ENCODE peak calls at places on chromosomes 7 and 10, in seven cellular contexts. Q is SK-N-SH, G is K562, X is H1, V is GM12878, Y is GM12891, N is HepG2. C is an unnamed sample.

GRCh38 chr10:80633383-80633860 is 95.7 kb downstream of the SH2D4B start:
- DNase-seq in Q (no peak), G (no peak), X (no peak), V (no peak), Y (no peak), N (no peak), C (no peak)

GRCh38 chr10:52436664-52437063 is 122.6 kb downstream of the DKK1 start:
- DNase-seq in Q (no peak), G (no peak), X (no peak), V (no peak), Y (no peak), N (no peak), C (no peak)

GRCh38 chr10:70381491-70382421 is 669 bp downstream of the LRRC20 start:
- DNase-seq in Q (peak), G (peak), X (peak), V (no peak), Y (peak), N (no peak), C (peak)

GRCh38 chr7:100567751-100568175 is 5.9 kb downstream of the SAP25 start:
- DNase-seq in Q (peak), G (no peak), X (no peak), V (no peak), Y (no peak), N (peak), C (no peak)

GRCh38 chr10:46545861-46546590 is 10.4 kb downstream of the GPRIN2 start:
- DNase-seq in Q (peak), G (no peak), X (peak), V (no peak), Y (no peak), N (no peak), C (no peak)

GRCh38 chr10:90947025-90947960 is 26.4 kb upstream of the ANKRD1 start:
- DNase-seq in Q (no peak), G (no peak), X (no peak), V (peak), Y (no peak), N (no peak), C (no peak)

GRCh38 chr7:26284995-26285632 is 6.5 kb upstream of the SNX10 start:
- DNase-seq in Q (peak), G (peak), X (no peak), V (no peak), Y (no peak), N (peak), C (no peak)

GRCh38 chr7:31663072-31663471 is 23.9 kb upstream of the PPP1R17 start:
- DNase-seq in Q (no peak), G (no peak), X (no peak), V (no peak), Y (no peak), N (peak), C (no peak)

GRCh38 chr7:154231732-154232131 is 179.5 kb downstream of the DPP6 start:
- DNase-seq in Q (no peak), G (peak), X (peak), V (no peak), Y (no peak), N (no peak), C (no peak)

GRCh38 chr7:158018971-158019645 is 568.5 kb downstream of the PTPRN2 start:
- DNase-seq in Q (no peak), G (no peak), X (no peak), V (no peak), Y (no peak), N (no peak), C (no peak)

GRCh38 chr10:44703241-44704155 is 207.6 kb upstream of the TMEM72 start:
- DNase-seq in Q (no peak), G (no peak), X (no peak), V (no peak), Y (no peak), N (no peak), C (no peak)

GRCh38 chr7:128738570-128739047 is 550 bp upstream of the CALU start:
- DNase-seq in Q (peak), G (no peak), X (no peak), V (no peak), Y (no peak), N (no peak), C (peak)

GRCh38 chr10:86757110-86757790 is 831 bp downstream of the BMPR1A start:
- DNase-seq in Q (no peak), G (peak), X (no peak), V (no peak), Y (no peak), N (peak), C (no peak)

GRCh38 chr10:69088471-69088769 is 517 bp downstream of the SRGN start:
- DNase-seq in Q (no peak), G (no peak), X (no peak), V (no peak), Y (no peak), N (no peak), C (no peak)

GRCh38 chr7:99141756-99142726 is 1.9 kb downstream of the SMURF1 start:
- DNase-seq in Q (peak), G (peak), X (peak), V (no peak), Y (no peak), N (peak), C (no peak)

GRCh38 chr7:27364344-27364758 is 121.7 kb downstream of the EVX1 start:
- DNase-seq in Q (no peak), G (no peak), X (no peak), V (no peak), Y (no peak), N (no peak), C (no peak)

GRCh38 chr7:105734233-105734632 is 142.2 kb downstream of the ATXN7L1 start:
- DNase-seq in Q (no peak), G (no peak), X (no peak), V (no peak), Y (no peak), N (peak), C (no peak)

GRCh38 chr10:12825255-12825654 is 176.3 kb downstream of the CCDC3 start:
- DNase-seq in Q (no peak), G (no peak), X (no peak), V (no peak), Y (no peak), N (no peak), C (no peak)

GRCh38 chr10:69248117-69248730 is 28.1 kb downstream of the HKDC1 start:
- DNase-seq in Q (no peak), G (peak), X (no peak), V (no peak), Y (no peak), N (no peak), C (no peak)

GRCh38 chr7:152968003-152968402 is 208.5 kb downstream of the ACTR3B start:
- DNase-seq in Q (no peak), G (no peak), X (no peak), V (no peak), Y (no peak), N (no peak), C (no peak)

GRCh38 chr10:78714225-78714624 is 354.5 kb upstream of the ZMIZ1 start:
- DNase-seq in Q (no peak), G (no peak), X (no peak), V (no peak), Y (no peak), N (no peak), C (no peak)

GRCh38 chr10:47023237-47024045 is 112.2 kb downstream of the PTPN20 start:
- DNase-seq in Q (no peak), G (no peak), X (peak), V (no peak), Y (no peak), N (no peak), C (no peak)

GRCh38 chr7:114944742-114945625 is 23.1 kb downstream of the MDFIC start:
- DNase-seq in Q (no peak), G (no peak), X (no peak), V (no peak), Y (no peak), N (no peak), C (no peak)

GRCh38 chr7:125316451-125316850 is 386.8 kb upstream of the POT1 start:
- DNase-seq in Q (peak), G (no peak), X (peak), V (no peak), Y (no peak), N (peak), C (no peak)

GRCh38 chr10:97185326-97186058 is at the start of gene SLIT1:
- DNase-seq in Q (peak), G (no peak), X (peak), V (no peak), Y (no peak), N (no peak), C (no peak)

GRCh38 chr10:15703167-15703880 is 16.4 kb downstream of the ITGA8 start:
- DNase-seq in Q (no peak), G (no peak), X (no peak), V (no peak), Y (no peak), N (no peak), C (no peak)

GRCh38 chr7:101858437-101859385 is 41.3 kb downstream of the CUX1 start:
- DNase-seq in Q (no peak), G (no peak), X (no peak), V (no peak), Y (no peak), N (peak), C (no peak)

GRCh38 chr7:149753370-149754233 is 19.8 kb downstream of the ZNF467 start:
- DNase-seq in Q (peak), G (peak), X (peak), V (no peak), Y (no peak), N (peak), C (no peak)

GRCh38 chr10:91635401-91636400 is 2.8 kb upstream of the PPP1R3C start:
- DNase-seq in Q (peak), G (peak), X (peak), V (no peak), Y (peak), N (peak), C (no peak)

GRCh38 chr10:24254180-24254579 is 45.2 kb downstream of the KIAA1217 start:
- DNase-seq in Q (no peak), G (no peak), X (no peak), V (no peak), Y (no peak), N (no peak), C (no peak)

GRCh38 chr7:36986429-36987362 is 262.4 kb upstream of the AOAH start:
- DNase-seq in Q (peak), G (peak), X (peak), V (no peak), Y (peak), N (peak), C (peak)

GRCh38 chr10:121695731-121696464 is 97.7 kb upstream of the FGFR2 start:
- DNase-seq in Q (no peak), G (no peak), X (no peak), V (no peak), Y (no peak), N (peak), C (no peak)

GRCh38 chr7:151249732-151250072 is 1.2 kb upstream of the SMARCD3 start:
- DNase-seq in Q (peak), G (peak), X (no peak), V (no peak), Y (no peak), N (no peak), C (no peak)

GRCh38 chr7:151247611-151248176 is 800 bp downstream of the SMARCD3 start:
- DNase-seq in Q (no peak), G (no peak), X (peak), V (no peak), Y (no peak), N (no peak), C (no peak)

GRCh38 chr7:151248191-151249033 is at the start of gene SMARCD3:
- DNase-seq in Q (peak), G (peak), X (peak), V (no peak), Y (no peak), N (peak), C (no peak)

GRCh38 chr7:151250181-151251095 is 1.9 kb upstream of the SMARCD3 start:
- DNase-seq in Q (no peak), G (no peak), X (no peak), V (no peak), Y (no peak), N (no peak), C (no peak)

DNA sequence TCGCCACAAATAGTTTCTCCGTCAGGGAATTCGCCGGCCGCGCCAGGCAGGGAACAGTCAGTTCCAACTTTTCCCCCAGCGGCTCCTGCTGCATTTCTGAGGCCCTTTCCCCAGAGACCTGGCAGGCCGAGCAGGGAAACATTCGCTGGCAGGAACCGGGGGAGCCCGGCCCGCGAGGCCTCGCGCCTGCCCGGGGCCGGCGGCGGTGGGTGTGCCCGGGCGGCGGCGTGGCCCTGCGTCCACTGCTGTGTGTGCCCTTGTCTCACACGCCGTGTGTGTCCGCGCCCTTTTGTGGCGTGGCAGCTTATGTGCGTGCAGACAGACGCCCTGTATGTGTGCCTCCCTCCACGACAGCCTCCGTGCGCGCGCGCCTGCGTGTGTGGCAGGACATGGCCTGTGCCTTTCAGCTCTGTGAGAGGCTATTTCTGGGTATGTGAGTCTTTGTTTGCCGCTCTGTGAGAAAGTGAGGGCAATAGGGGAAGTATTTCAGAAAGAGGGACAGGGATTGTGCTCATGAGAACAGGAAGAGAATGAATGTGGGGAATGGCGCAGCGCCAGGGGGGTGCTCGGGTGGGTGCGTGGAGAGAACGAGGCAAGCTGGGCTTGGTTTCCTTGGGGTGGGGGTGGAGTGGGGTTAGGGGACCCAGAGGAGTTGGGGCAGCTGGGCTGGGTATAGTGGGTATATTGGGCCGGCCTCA is 689 bp upstream of the SMARCD3 start:
- DNase-seq in Q (peak), G (peak), X (peak), V (no peak), Y (no peak), N (no peak), C (no peak)
- TF ChIP-seq POLR2AphosphoS5 in Q (no peak), G (no peak), X (no peak), V (no peak), Y (no peak), N (no peak), C (no peak)

GRCh38 chr7:20227291-20227795 is 10.2 kb upstream of the MACC1 start:
- DNase-seq in Q (no peak), G (no peak), X (no peak), V (no peak), Y (no peak), N (no peak), C (no peak)
- TF ChIP-seq TAF1 in Q (no peak), G (no peak), X (no peak), V (no peak), Y (no peak), N (no peak), C (no peak)

GRCh38 chr10:3137958-3138726 is 34.4 kb downstream of the PITRM1 start:
- DNase-seq in Q (no peak), G (no peak), X (no peak), V (no peak), Y (no peak), N (no peak), C (no peak)
- TF ChIP-seq POLR2AphosphoS5 in Q (no peak), G (no peak), X (peak), V (peak), Y (peak), N (no peak), C (no peak)

GRCh38 chr7:44581426-44581906 is 565 bp downstream of the TMED4 start:
- DNase-seq in Q (no peak), G (no peak), X (no peak), V (no peak), Y (no peak), N (no peak), C (peak)
- TF ChIP-seq TAF1 in Q (no peak), G (no peak), X (no peak), V (peak), Y (no peak), N (no peak), C (no peak)

DNA sequence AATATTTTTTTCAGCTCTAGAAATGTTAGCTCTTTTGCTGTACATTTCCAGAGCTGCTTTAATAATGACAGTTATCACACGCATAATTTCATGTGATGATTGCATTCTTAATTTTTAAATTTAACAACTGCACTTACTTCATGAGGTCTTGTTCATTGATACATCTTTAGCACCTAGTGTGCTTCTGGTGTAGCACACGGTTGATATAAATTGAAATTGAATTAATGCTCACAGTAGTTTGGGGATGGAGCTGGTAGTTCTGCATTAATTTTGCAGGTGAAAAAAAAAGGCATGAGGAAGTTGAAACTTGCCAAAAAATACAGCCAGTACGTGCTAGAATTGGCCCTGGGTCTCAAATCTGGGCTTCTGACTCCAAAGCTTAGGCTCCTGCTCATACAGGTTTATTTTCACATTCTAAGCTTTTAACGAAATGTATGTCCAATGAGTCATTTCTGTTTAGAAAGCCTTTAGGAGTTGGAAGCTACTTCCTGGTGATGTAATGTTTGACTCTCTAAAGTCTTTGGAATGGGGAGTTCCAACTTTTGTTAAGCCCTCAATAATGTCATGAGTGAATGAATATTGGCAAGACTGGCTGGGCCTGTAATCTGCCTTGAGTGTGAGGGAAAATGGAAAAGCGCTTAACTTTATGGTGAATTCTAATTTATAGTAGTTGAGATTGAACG is 62.5 kb downstream of the DAGLB start:
- DNase-seq in Q (no peak), G (no peak), X (no peak), V (no peak), Y (no peak), N (peak), C (no peak)
- TF ChIP-seq POLR2AphosphoS5 in Q (peak), G (no peak), X (no peak), V (no peak), Y (no peak), N (no peak), C (no peak)